ENCODE peak calls at places on chromosome 3, in six cellular contexts. V is CD8-positive, alpha-beta T cell; X is GM13977; Y is WTC11; N is GM10248; Z is progenitor cell of endocrine pancreas. S is an unnamed sample.

GRCh38 chr3:151124476-151124875 is 39.0 kb downstream of the MED12L start:
- DNase-seq in V (no peak), X (no peak), Y (no peak), N (no peak), Z (no peak), S (no peak)

GRCh38 chr3:14548321-14548729 is 8.2 kb upstream of the GRIP2 start:
- DNase-seq in V (no peak), X (peak; percentile 73), Y (peak; percentile 73), N (peak; percentile 65), Z (peak; percentile 43), S (peak; percentile 78)

GRCh38 chr3:150371741-150372254 is 36.3 kb upstream of the TSC22D2 start:
- DNase-seq in V (no peak), X (no peak), Y (no peak), N (no peak), Z (no peak), S (no peak)

GRCh38 chr3:141471160-141471559 is 15.7 kb upstream of the RASA2 start:
- DNase-seq in V (no peak), X (no peak), Y (no peak), N (no peak), Z (no peak), S (no peak)

GRCh38 chr3:71309342-71309741 is 274.2 kb downstream of the FOXP1 start:
- DNase-seq in V (peak; percentile 26), X (no peak), Y (no peak), N (no peak), Z (no peak), S (no peak)

GRCh38 chr3:13015286-13016082 is 57.7 kb downstream of the IQSEC1 start:
- DNase-seq in V (peak; percentile 48), X (no peak), Y (no peak), N (no peak), Z (no peak), S (peak; percentile 61)

GRCh38 chr3:190053919-190054672 is 66.6 kb downstream of the P3H2 start:
- DNase-seq in V (no peak), X (no peak), Y (no peak), N (no peak), Z (no peak), S (no peak)

GRCh38 chr3:51338632-51339031 is 46.5 kb upstream of the MANF start:
- DNase-seq in V (no peak), X (no peak), Y (no peak), N (no peak), Z (no peak), S (no peak)

GRCh38 chr3:28799084-28799483 is 450.5 kb upstream of the AZI2 start:
- DNase-seq in V (no peak), X (no peak), Y (no peak), N (no peak), Z (no peak), S (no peak)

GRCh38 chr3:137746808-137747207 is 17.3 kb upstream of the SOX14 start:
- DNase-seq in V (no peak), X (no peak), Y (no peak), N (no peak), Z (no peak), S (no peak)

GRCh38 chr3:10666621-10667020 is 149.4 kb upstream of the SLC6A11 start:
- DNase-seq in V (no peak), X (no peak), Y (no peak), N (no peak), Z (no peak), S (no peak)

GRCh38 chr3:44048196-44048924 is 193.3 kb upstream of the TOPAZ1 start:
- DNase-seq in V (no peak), X (peak; percentile 44), Y (no peak), N (peak; percentile 31), Z (no peak), S (peak; percentile 46)

GRCh38 chr3:55332191-55332590 is 154.9 kb downstream of the WNT5A start:
- DNase-seq in V (no peak), X (no peak), Y (no peak), N (no peak), Z (no peak), S (no peak)

GRCh38 chr3:120614765-120615164 is 18.6 kb downstream of the NDUFB4 start:
- DNase-seq in V (no peak), X (no peak), Y (no peak), N (no peak), Z (no peak), S (no peak)

GRCh38 chr3:176106380-176106779 is 1090.9 kb downstream of the TBL1XR1 start:
- DNase-seq in V (no peak), X (no peak), Y (no peak), N (no peak), Z (no peak), S (no peak)

GRCh38 chr3:33717616-33717865 is 513 bp downstream of the CLASP2 start:
- DNase-seq in V (peak; percentile 31), X (peak; percentile 72), Y (peak; percentile 73), N (no peak), Z (peak; percentile 43), S (no peak)

GRCh38 chr3:188152660-188153497 is 1.1 kb upstream of the LPP start:
- DNase-seq in V (no peak), X (no peak), Y (peak; percentile 74), N (peak; percentile 17), Z (no peak), S (no peak)

DNA sequence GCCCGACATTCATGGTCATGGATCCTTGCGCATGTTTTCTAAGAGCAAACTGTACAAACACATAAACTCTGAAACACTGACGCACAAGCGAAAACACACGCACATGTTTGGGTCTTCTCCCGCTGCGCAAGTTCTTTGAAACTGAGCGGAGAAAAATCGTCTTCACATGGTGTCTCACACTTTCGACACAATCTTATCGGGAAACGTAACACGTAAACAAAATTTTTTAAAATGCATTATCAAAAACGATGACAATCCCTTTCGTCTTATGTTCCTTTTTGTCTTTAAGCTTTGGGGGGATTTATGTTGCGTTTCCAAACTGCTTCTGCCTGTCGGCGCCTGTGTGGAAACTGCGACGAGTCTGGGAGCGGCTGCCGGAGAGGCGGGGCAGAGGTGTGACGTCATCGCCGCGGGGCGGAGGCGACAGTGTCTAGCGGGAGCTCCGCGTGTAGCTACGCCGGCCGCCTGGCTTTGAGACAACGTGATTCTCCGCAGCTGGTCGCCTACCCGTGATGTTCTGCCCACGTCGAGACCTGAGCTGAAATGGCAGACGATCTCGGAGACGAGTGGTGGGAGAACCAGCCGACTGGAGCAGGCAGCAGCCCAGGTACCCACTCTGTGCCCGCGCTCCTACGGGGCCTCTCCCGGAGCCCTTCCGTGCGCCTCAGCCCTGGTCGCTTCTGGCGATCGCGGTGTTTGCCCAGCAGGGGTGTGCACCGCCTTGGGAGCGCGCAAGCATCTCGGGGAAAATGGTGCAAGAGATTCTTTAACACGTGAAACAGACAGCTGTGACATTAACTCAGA is at the start of gene CMSS1:
- DNase-seq in V (peak; percentile 89), X (peak; percentile 88), Y (peak; percentile 94), N (peak; percentile 92), Z (peak; percentile 87), S (peak; percentile 93)
- TF ChIP-seq CTCF in V (no peak), X (no peak), Y (no peak), N (no peak), Z (peak; percentile 30), S (peak; percentile 7)

GRCh38 chr3:194197396-194197960 is 61.5 kb downstream of the HES1 start:
- DNase-seq in V (no peak), X (no peak), Y (no peak), N (no peak), Z (no peak), S (no peak)
- TF ChIP-seq CTCF in V (no peak), X (no peak), Y (no peak), N (no peak), Z (peak; percentile 8), S (no peak)

GRCh38 chr3:56800373-56801150 is 1.2 kb downstream of the ARHGEF3 start:
- DNase-seq in V (peak; percentile 62), X (peak; percentile 51), Y (no peak), N (peak; percentile 50), Z (no peak), S (peak; percentile 50)

GRCh38 chr3:56801597-56802410 is at the start of gene ARHGEF3:
- DNase-seq in V (peak; percentile 88), X (peak; percentile 92), Y (peak; percentile 83), N (peak; percentile 93), Z (peak; percentile 71), S (peak; percentile 94)

GRCh38 chr3:56802793-56803192 is 1.0 kb upstream of the ARHGEF3 start:
- DNase-seq in V (no peak), X (no peak), Y (no peak), N (no peak), Z (no peak), S (no peak)

GRCh38 chr3:56802411-56802745 is 629 bp upstream of the ARHGEF3 start:
- DNase-seq in V (no peak), X (no peak), Y (no peak), N (no peak), Z (no peak), S (no peak)

GRCh38 chr3:56801151-56801596 is 575 bp downstream of the ARHGEF3 start:
- DNase-seq in V (no peak), X (no peak), Y (no peak), N (no peak), Z (no peak), S (peak; percentile 23)
- TF ChIP-seq CTCF in V (no peak), X (no peak), Y (no peak), N (no peak), Z (no peak), S (no peak)

DNA sequence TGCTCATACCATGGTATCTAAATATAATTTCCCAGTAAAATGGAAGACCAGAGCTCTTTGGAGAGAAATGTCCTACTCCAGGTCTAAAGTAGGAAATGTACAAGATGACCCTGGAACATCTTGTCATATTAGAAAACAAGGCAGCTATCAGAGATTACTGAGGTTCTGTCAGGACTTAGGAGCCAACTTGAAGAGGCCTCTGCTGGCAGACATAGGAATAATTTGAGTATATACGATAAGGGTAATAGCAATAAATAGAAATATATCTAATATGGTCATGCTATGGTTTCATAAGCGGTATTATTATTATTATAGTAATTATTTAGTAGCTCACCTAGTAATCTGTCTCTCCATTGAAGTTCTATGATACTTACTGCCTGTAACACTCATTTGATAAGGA is 224.2 kb downstream of the SOX2 start:
- DNase-seq in V (no peak), X (no peak), Y (no peak), N (no peak), Z (no peak), S (no peak)
- TF ChIP-seq CTCF in V (no peak), X (no peak), Y (no peak), N (no peak), Z (no peak), S (no peak)

S was measured in GM13976.